ENCODE peak calls at places on chromosomes 1 and 21, in six cellular contexts. One of them, this sample, is unnamed.
A peak's percentile ranks its signal among the peaks of the same experiment; 100 is the strongest.

GRCh38 chr1:218772575-218772974 is 401.1 kb upstream of the LYPLAL1 start:
- DNase-seq in GM03348: peak; percentile 48
- DNase-seq in osteocyte: no peak
- DNase-seq in pulmonary artery endothelial cell: no peak
- DNase-seq in stimulated activated CD4-positive, alpha-beta T cell treated with anti-CD3 and anti-CD28 coated beads, Interleukin-1b, Interleukin-23, amount 100 ng/mL, for 24 hours: no peak
- DNase-seq in hippocampal formation: no peak
- DNase-seq in this sample: no peak

GRCh38 chr1:27393641-27394281 is 1.3 kb downstream of the GPR3 start:
- DNase-seq in osteocyte: no peak
- DNase-seq in GM03348: no peak
- DNase-seq in pulmonary artery endothelial cell: no peak
- DNase-seq in hippocampal formation: no peak
- DNase-seq in stimulated activated CD4-positive, alpha-beta T cell treated with anti-CD3 and anti-CD28 coated beads, Interleukin-1b, Interleukin-23, amount 100 ng/mL, for 24 hours: no peak
- DNase-seq in this sample: no peak

GRCh38 chr1:108559215-108560142 is at the start of gene EEIG2:
- DNase-seq in pulmonary artery endothelial cell: peak; percentile 26
- DNase-seq in osteocyte: peak; percentile 97
- DNase-seq in stimulated activated CD4-positive, alpha-beta T cell treated with anti-CD3 and anti-CD28 coated beads, Interleukin-1b, Interleukin-23, amount 100 ng/mL, for 24 hours: peak; percentile 82
- DNase-seq in hippocampal formation: peak; percentile 72
- DNase-seq in GM03348: peak; percentile 96
- DNase-seq in this sample: peak; percentile 97

GRCh38 chr1:196723325-196724185 is 51.1 kb upstream of the CFHR3 start:
- DNase-seq in GM03348: peak; percentile 30
- DNase-seq in osteocyte: no peak
- DNase-seq in stimulated activated CD4-positive, alpha-beta T cell treated with anti-CD3 and anti-CD28 coated beads, Interleukin-1b, Interleukin-23, amount 100 ng/mL, for 24 hours: no peak
- DNase-seq in pulmonary artery endothelial cell: peak; percentile 7
- DNase-seq in hippocampal formation: no peak
- DNase-seq in this sample: no peak

GRCh38 chr1:74531807-74532206 is 19.4 kb upstream of the LRRC53 start:
- DNase-seq in osteocyte: no peak
- DNase-seq in stimulated activated CD4-positive, alpha-beta T cell treated with anti-CD3 and anti-CD28 coated beads, Interleukin-1b, Interleukin-23, amount 100 ng/mL, for 24 hours: no peak
- DNase-seq in pulmonary artery endothelial cell: no peak
- DNase-seq in hippocampal formation: no peak
- DNase-seq in GM03348: no peak
- DNase-seq in this sample: no peak

GRCh38 chr1:66752671-66753371 is 562 bp downstream of the DYNLT5 start:
- DNase-seq in pulmonary artery endothelial cell: no peak
- DNase-seq in GM03348: no peak
- DNase-seq in stimulated activated CD4-positive, alpha-beta T cell treated with anti-CD3 and anti-CD28 coated beads, Interleukin-1b, Interleukin-23, amount 100 ng/mL, for 24 hours: no peak
- DNase-seq in hippocampal formation: no peak
- DNase-seq in osteocyte: no peak
- DNase-seq in this sample: no peak

GRCh38 chr1:247204177-247204647 is 32.4 kb upstream of the ZNF124 start:
- DNase-seq in hippocampal formation: no peak
- DNase-seq in GM03348: no peak
- DNase-seq in stimulated activated CD4-positive, alpha-beta T cell treated with anti-CD3 and anti-CD28 coated beads, Interleukin-1b, Interleukin-23, amount 100 ng/mL, for 24 hours: no peak
- DNase-seq in osteocyte: no peak
- DNase-seq in pulmonary artery endothelial cell: no peak
- DNase-seq in this sample: no peak

GRCh38 chr1:107262472-107263286 is 121.8 kb downstream of the NTNG1 start:
- DNase-seq in GM03348: no peak
- DNase-seq in hippocampal formation: no peak
- DNase-seq in pulmonary artery endothelial cell: no peak
- DNase-seq in osteocyte: no peak
- DNase-seq in stimulated activated CD4-positive, alpha-beta T cell treated with anti-CD3 and anti-CD28 coated beads, Interleukin-1b, Interleukin-23, amount 100 ng/mL, for 24 hours: no peak
- DNase-seq in this sample: no peak

GRCh38 chr1:212944209-212944901 is 6.0 kb upstream of the VASH2 start:
- DNase-seq in GM03348: no peak
- DNase-seq in pulmonary artery endothelial cell: no peak
- DNase-seq in stimulated activated CD4-positive, alpha-beta T cell treated with anti-CD3 and anti-CD28 coated beads, Interleukin-1b, Interleukin-23, amount 100 ng/mL, for 24 hours: no peak
- DNase-seq in osteocyte: no peak
- DNase-seq in hippocampal formation: no peak
- DNase-seq in this sample: no peak

GRCh38 chr1:70945676-70946075 is 101.9 kb downstream of the PTGER3 start:
- DNase-seq in stimulated activated CD4-positive, alpha-beta T cell treated with anti-CD3 and anti-CD28 coated beads, Interleukin-1b, Interleukin-23, amount 100 ng/mL, for 24 hours: no peak
- DNase-seq in osteocyte: no peak
- DNase-seq in GM03348: no peak
- DNase-seq in pulmonary artery endothelial cell: no peak
- DNase-seq in hippocampal formation: no peak
- DNase-seq in this sample: no peak

GRCh38 chr1:153963850-153964331 is 554 bp upstream of the SLC39A1 start:
- DNase-seq in stimulated activated CD4-positive, alpha-beta T cell treated with anti-CD3 and anti-CD28 coated beads, Interleukin-1b, Interleukin-23, amount 100 ng/mL, for 24 hours: no peak
- DNase-seq in hippocampal formation: no peak
- DNase-seq in pulmonary artery endothelial cell: no peak
- DNase-seq in osteocyte: no peak
- DNase-seq in GM03348: peak; percentile 33
- DNase-seq in this sample: no peak

GRCh38 chr1:3440711-3441389 is 13.6 kb upstream of the ARHGEF16 start:
- DNase-seq in stimulated activated CD4-positive, alpha-beta T cell treated with anti-CD3 and anti-CD28 coated beads, Interleukin-1b, Interleukin-23, amount 100 ng/mL, for 24 hours: no peak
- DNase-seq in GM03348: no peak
- DNase-seq in hippocampal formation: no peak
- DNase-seq in osteocyte: no peak
- DNase-seq in pulmonary artery endothelial cell: no peak
- DNase-seq in this sample: no peak

GRCh38 chr1:66413139-66413755 is 120.7 kb upstream of the SGIP1 start:
- DNase-seq in osteocyte: no peak
- DNase-seq in pulmonary artery endothelial cell: no peak
- DNase-seq in GM03348: no peak
- DNase-seq in hippocampal formation: no peak
- DNase-seq in stimulated activated CD4-positive, alpha-beta T cell treated with anti-CD3 and anti-CD28 coated beads, Interleukin-1b, Interleukin-23, amount 100 ng/mL, for 24 hours: no peak
- DNase-seq in this sample: no peak

GRCh38 chr1:180886338-180886737 is 26.4 kb upstream of the KIAA1614 start:
- DNase-seq in stimulated activated CD4-positive, alpha-beta T cell treated with anti-CD3 and anti-CD28 coated beads, Interleukin-1b, Interleukin-23, amount 100 ng/mL, for 24 hours: no peak
- DNase-seq in GM03348: no peak
- DNase-seq in osteocyte: no peak
- DNase-seq in hippocampal formation: no peak
- DNase-seq in pulmonary artery endothelial cell: no peak
- DNase-seq in this sample: no peak

GRCh38 chr1:21064057-21064456 is 112.6 kb downstream of the EIF4G3 start:
- DNase-seq in hippocampal formation: no peak
- DNase-seq in osteocyte: no peak
- DNase-seq in GM03348: no peak
- DNase-seq in pulmonary artery endothelial cell: no peak
- DNase-seq in stimulated activated CD4-positive, alpha-beta T cell treated with anti-CD3 and anti-CD28 coated beads, Interleukin-1b, Interleukin-23, amount 100 ng/mL, for 24 hours: no peak
- DNase-seq in this sample: no peak

GRCh38 chr1:154456631-154457030 is 45.4 kb upstream of the TDRD10 start:
- DNase-seq in hippocampal formation: no peak
- DNase-seq in osteocyte: no peak
- DNase-seq in stimulated activated CD4-positive, alpha-beta T cell treated with anti-CD3 and anti-CD28 coated beads, Interleukin-1b, Interleukin-23, amount 100 ng/mL, for 24 hours: no peak
- DNase-seq in pulmonary artery endothelial cell: no peak
- DNase-seq in GM03348: no peak
- DNase-seq in this sample: no peak

GRCh38 chr21:41678944-41679343 is 87.9 kb downstream of the RIPK4 start:
- DNase-seq in GM03348: peak; percentile 95
- DNase-seq in osteocyte: no peak
- DNase-seq in pulmonary artery endothelial cell: peak; percentile 79
- DNase-seq in stimulated activated CD4-positive, alpha-beta T cell treated with anti-CD3 and anti-CD28 coated beads, Interleukin-1b, Interleukin-23, amount 100 ng/mL, for 24 hours: no peak
- DNase-seq in hippocampal formation: peak; percentile 44
- DNase-seq in this sample: no peak

GRCh38 chr1:113835686-113836290 is 23.5 kb upstream of the RSBN1 start:
- DNase-seq in hippocampal formation: no peak
- DNase-seq in stimulated activated CD4-positive, alpha-beta T cell treated with anti-CD3 and anti-CD28 coated beads, Interleukin-1b, Interleukin-23, amount 100 ng/mL, for 24 hours: no peak
- DNase-seq in osteocyte: no peak
- DNase-seq in GM03348: peak; percentile 60
- DNase-seq in pulmonary artery endothelial cell: no peak
- DNase-seq in this sample: peak; percentile 34